ENCODE peak calls at places on chromosomes 6 and 20, in seven cellular contexts. H is pancreas, E is fibroblast of pulmonary artery, F is mucosa of descending colon, L is C1 segment of cervical spinal cord, K is globus pallidus, C is fibroblast of the aortic adventitia. R is an unnamed sample.

GRCh38 chr6:135250751-135251356 is 69.7 kb downstream of the MYB start:
- DNase-seq in H (no peak), E (no peak), F (peak), L (no peak), K (no peak), C (no peak), R (peak)

GRCh38 chr6:89260832-89261231 is 43.7 kb upstream of the GABRR1 start:
- DNase-seq in H (no peak), E (peak), F (no peak), L (no peak), K (no peak), C (no peak), R (no peak)

GRCh38 chr6:29589423-29590048 is 4.6 kb downstream of the OR2H2 start:
- DNase-seq in H (no peak), E (peak), F (no peak), L (no peak), K (peak), C (peak), R (peak)

GRCh38 chr20:60984666-60985065 is 267.4 kb upstream of the CDH4 start:
- DNase-seq in H (no peak), E (no peak), F (no peak), L (no peak), K (no peak), C (no peak), R (no peak)

GRCh38 chr20:41497186-41497895 is 120.8 kb downstream of the CHD6 start:
- DNase-seq in H (no peak), E (no peak), F (no peak), L (no peak), K (no peak), C (no peak), R (no peak)

GRCh38 chr20:4873396-4873795 is 127.9 kb downstream of the SLC23A2 start:
- DNase-seq in H (no peak), E (no peak), F (no peak), L (no peak), K (no peak), C (no peak), R (no peak)

GRCh38 chr6:88538130-88538706 is 372.1 kb upstream of the CNR1 start:
- DNase-seq in H (no peak), E (peak), F (no peak), L (no peak), K (no peak), C (no peak), R (no peak)

GRCh38 chr6:147508871-147509608 is 550 bp downstream of the SAMD5 start:
- DNase-seq in H (peak), E (no peak), F (peak), L (no peak), K (no peak), C (no peak), R (peak)

GRCh38 chr6:26286168-26286854 is 78.7 kb upstream of the BTN3A2 start:
- DNase-seq in H (peak), E (peak), F (peak), L (peak), K (peak), C (peak), R (peak)

GRCh38 chr6:138468320-138469015 is 30.8 kb downstream of the NHSL1 start:
- DNase-seq in H (no peak), E (peak), F (no peak), L (no peak), K (no peak), C (peak), R (no peak)

GRCh38 chr6:55888917-55889316 is 13.5 kb upstream of the BMP5 start:
- DNase-seq in H (no peak), E (no peak), F (no peak), L (no peak), K (no peak), C (no peak), R (no peak)

GRCh38 chr6:50025258-50025657 is 3.5 kb upstream of the DEFB110 start:
- DNase-seq in H (no peak), E (no peak), F (no peak), L (no peak), K (no peak), C (no peak), R (no peak)

GRCh38 chr20:37867289-37868195 is 35.4 kb upstream of the VSTM2L start:
- DNase-seq in H (no peak), E (peak), F (no peak), L (no peak), K (no peak), C (no peak), R (no peak)

GRCh38 chr6:105432797-105433196 is 29.9 kb upstream of the PREP start:
- DNase-seq in H (no peak), E (peak), F (no peak), L (no peak), K (no peak), C (peak), R (no peak)

GRCh38 chr6:166540631-166541331 is 45.7 kb downstream of the RAMACL start:
- DNase-seq in H (no peak), E (no peak), F (no peak), L (no peak), K (no peak), C (peak), R (no peak)

GRCh38 chr6:26258199-26258977 is 106.6 kb upstream of the BTN3A2 start:
- DNase-seq in H (no peak), E (no peak), F (no peak), L (no peak), K (no peak), C (no peak), R (no peak)

GRCh38 chr6:135299256-135299655 is 118.1 kb downstream of the MYB start:
- DNase-seq in H (no peak), E (peak), F (no peak), L (no peak), K (no peak), C (peak), R (no peak)

GRCh38 chr6:21103626-21104224 is 489.8 kb upstream of the SOX4 start:
- DNase-seq in H (no peak), E (no peak), F (no peak), L (no peak), K (no peak), C (no peak), R (no peak)

GRCh38 chr6:13500264-13500663 is 12.9 kb upstream of the GFOD1 start:
- DNase-seq in H (no peak), E (no peak), F (no peak), L (no peak), K (no peak), C (no peak), R (no peak)

GRCh38 chr6:112886415-112886814 is 539.3 kb downstream of the RFPL4B start:
- DNase-seq in H (no peak), E (no peak), F (no peak), L (no peak), K (no peak), C (no peak), R (no peak)

GRCh38 chr20:23052904-23053303 is 3.4 kb upstream of the THBD start:
- DNase-seq in H (no peak), E (no peak), F (no peak), L (no peak), K (no peak), C (no peak), R (no peak)

GRCh38 chr6:7267521-7268091 is 45.4 kb downstream of the SSR1 start:
- DNase-seq in H (peak), E (peak), F (no peak), L (no peak), K (no peak), C (peak), R (no peak)

GRCh38 chr6:128519931-128520435 is 416 bp downstream of the PTPRK start:
- DNase-seq in H (peak), E (peak), F (peak), L (no peak), K (peak), C (peak), R (peak)

GRCh38 chr6:155351273-155352129 is 37.2 kb upstream of the TFB1M start:
- DNase-seq in H (no peak), E (no peak), F (no peak), L (no peak), K (no peak), C (no peak), R (no peak)

GRCh38 chr6:148989585-148989984 is 242.8 kb downstream of the UST start:
- DNase-seq in H (no peak), E (no peak), F (no peak), L (no peak), K (peak), C (no peak), R (no peak)

GRCh38 chr6:39927159-39927558 is 7.1 kb downstream of the MOCS1 start:
- DNase-seq in H (no peak), E (peak), F (no peak), L (no peak), K (no peak), C (no peak), R (no peak)

GRCh38 chr6:33742837-33743236 is 3.9 kb downstream of the IP6K3 start:
- DNase-seq in H (no peak), E (no peak), F (no peak), L (no peak), K (no peak), C (no peak), R (no peak)

GRCh38 chr6:18328549-18328922 is 58.6 kb upstream of the RNF144B start:
- DNase-seq in H (no peak), E (no peak), F (no peak), L (no peak), K (no peak), C (no peak), R (no peak)

GRCh38 chr20:8250539-8251200 is 118.6 kb downstream of the PLCB1 start:
- DNase-seq in H (no peak), E (no peak), F (no peak), L (no peak), K (no peak), C (no peak), R (no peak)

GRCh38 chr6:22250486-22250885 is 46.4 kb downstream of the PRL start:
- DNase-seq in H (no peak), E (no peak), F (no peak), L (no peak), K (no peak), C (no peak), R (no peak)

GRCh38 chr6:3259491-3259958 is 778 bp downstream of the PSMG4 start:
- DNase-seq in H (peak), E (peak), F (peak), L (no peak), K (no peak), C (peak), R (peak)

GRCh38 chr6:152093711-152094110 is 286.2 kb downstream of the ESR1 start:
- DNase-seq in H (no peak), E (no peak), F (no peak), L (no peak), K (no peak), C (no peak), R (no peak)

GRCh38 chr20:61896058-61896961 is 169.4 kb downstream of the TAF4 start:
- DNase-seq in H (peak), E (peak), F (peak), L (peak), K (peak), C (peak), R (no peak)

GRCh38 chr6:17381429-17382147 is 11.8 kb upstream of the CAP2 start:
- DNase-seq in H (no peak), E (peak), F (no peak), L (no peak), K (no peak), C (peak), R (no peak)